ENCODE peak calls at places on chromosomes 3 and 15, in nine cellular contexts. K, D, H, V, M, O, T, F and E are unnamed samples.

GRCh38 chr15:26985050-26985449 is 14.1 kb downstream of the GABRG3 start:
- DNase-seq in D (no peak), H (no peak), T (no peak), K (no peak), V (no peak), F (no peak), O (no peak), M (no peak), E (no peak)

GRCh38 chr3:14689247-14689980 is 14.5 kb downstream of the C3orf20 start:
- DNase-seq in F (no peak), M (no peak), D (no peak), V (no peak), O (no peak), T (no peak), K (no peak), H (no peak), E (no peak)

GRCh38 chr3:16328124-16328523 is 63.1 kb downstream of the OXNAD1 start:
- DNase-seq in T (no peak), K (no peak), M (no peak), D (no peak), F (no peak), V (no peak), O (no peak), H (no peak), E (peak; percentile 8)

GRCh38 chr3:43268636-43269035 is 17.7 kb upstream of the SNRK start:
- DNase-seq in D (no peak), T (no peak), H (no peak), O (no peak), V (no peak), K (no peak), F (no peak), M (no peak), E (no peak)

GRCh38 chr15:71532994-71533393 is 277.4 kb upstream of the NR2E3 start:
- DNase-seq in T (peak; percentile 50), H (no peak), D (peak; percentile 62), O (no peak), V (peak; percentile 8), K (peak; percentile 61), F (no peak), M (peak; percentile 19), E (no peak)

GRCh38 chr3:187889601-187890404 is 144.5 kb upstream of the BCL6 start:
- DNase-seq in K (peak; percentile 57), M (no peak), F (peak; percentile 78), T (no peak), D (peak; percentile 36), O (no peak), H (no peak), V (peak; percentile 10), E (no peak)

GRCh38 chr3:140395134-140396075 is 282.5 kb upstream of the TRIM42 start:
- DNase-seq in D (no peak), T (no peak), H (no peak), V (no peak), F (no peak), M (no peak), K (no peak), O (no peak), E (no peak)

GRCh38 chr15:48862705-48863104 is 15.2 kb upstream of the EID1 start:
- DNase-seq in O (no peak), T (no peak), F (no peak), V (no peak), H (no peak), K (no peak), D (no peak), M (no peak), E (no peak)

GRCh38 chr3:111668912-111669488 is 73.9 kb upstream of the ZBED2 start:
- DNase-seq in K (peak; percentile 72), O (no peak), T (peak; percentile 68), M (no peak), H (no peak), F (no peak), V (peak; percentile 54), D (peak; percentile 78), E (no peak)